ENCODE peak calls at places on chromosomes 11 and 22, in ten cellular contexts. W is transverse colon, U is A549, C is H1, L is ovary, I is HepG2, X is GM12878, Y is K562, Z is tibial nerve, Q is sigmoid colon. P is an unnamed sample.

GRCh38 chr11:21411114-21411513 is 741.7 kb downstream of the NELL1 start:
- DNase-seq in W (no peak), U (no peak), C (no peak), L (no peak), I (peak), X (no peak), Y (no peak), Z (no peak), Q (no peak), P (no peak)

GRCh38 chr22:32588063-32588462 is 113.5 kb downstream of the FBXO7 start:
- DNase-seq in W (no peak), U (no peak), C (no peak), L (no peak), I (no peak), X (no peak), Y (no peak), Z (no peak), Q (no peak), P (no peak)

GRCh38 chr11:61007383-61007970 is 36.0 kb downstream of the CD6 start:
- DNase-seq in W (peak), U (no peak), C (no peak), L (no peak), I (no peak), X (no peak), Y (peak), Z (no peak), Q (no peak), P (no peak)

GRCh38 chr11:71210861-71211260 is 41.5 kb downstream of the SHANK2 start:
- DNase-seq in W (no peak), U (no peak), C (no peak), L (no peak), I (no peak), X (no peak), Y (no peak), Z (no peak), Q (peak), P (peak)

GRCh38 chr11:47904048-47904447 is 55.9 kb upstream of the NUP160 start:
- DNase-seq in W (no peak), U (no peak), C (no peak), L (no peak), I (no peak), X (no peak), Y (no peak), Z (no peak), Q (no peak), P (no peak)

GRCh38 chr11:27934830-27935145 is 173.2 kb downstream of the KIF18A start:
- DNase-seq in W (no peak), U (peak), C (no peak), L (no peak), I (no peak), X (no peak), Y (no peak), Z (no peak), Q (no peak), P (no peak)

GRCh38 chr11:13384837-13385417 is 78.1 kb downstream of the BTBD10 start:
- DNase-seq in W (peak), U (peak), C (peak), L (peak), I (peak), X (peak), Y (peak), Z (peak), Q (no peak), P (no peak)

GRCh38 chr22:46053563-46054090 is 76.7 kb upstream of the WNT7B start:
- DNase-seq in W (peak), U (no peak), C (no peak), L (peak), I (no peak), X (no peak), Y (peak), Z (no peak), Q (peak), P (peak)

GRCh38 chr22:29956680-29957079 is 73.7 kb downstream of the MTMR3 start:
- DNase-seq in W (no peak), U (no peak), C (no peak), L (no peak), I (no peak), X (no peak), Y (no peak), Z (no peak), Q (no peak), P (no peak)

GRCh38 chr22:46064966-46065666 is 85.2 kb upstream of the PPARA start:
- DNase-seq in W (peak), U (no peak), C (no peak), L (peak), I (no peak), X (no peak), Y (no peak), Z (peak), Q (peak), P (peak)

GRCh38 chr22:35549338-35549737 is 8.7 kb downstream of the RASD2 start:
- DNase-seq in W (no peak), U (no peak), C (no peak), L (peak), I (no peak), X (no peak), Y (no peak), Z (no peak), Q (no peak), P (no peak)

GRCh38 chr11:18773681-18774080 is 17.9 kb downstream of the PTPN5 start:
- DNase-seq in W (no peak), U (no peak), C (no peak), L (no peak), I (no peak), X (no peak), Y (no peak), Z (no peak), Q (no peak), P (no peak)

GRCh38 chr11:93613432-93613831 is 48.0 kb upstream of the CEP295 start:
- DNase-seq in W (no peak), U (no peak), C (no peak), L (no peak), I (no peak), X (no peak), Y (peak), Z (no peak), Q (no peak), P (no peak)

GRCh38 chr11:87114093-87114492 is 76.4 kb downstream of the TMEM135 start:
- DNase-seq in W (no peak), U (no peak), C (no peak), L (no peak), I (no peak), X (no peak), Y (no peak), Z (no peak), Q (no peak), P (no peak)

GRCh38 chr22:22207845-22208564 is 36.6 kb upstream of the VPREB1 start:
- DNase-seq in W (peak), U (peak), C (peak), L (no peak), I (peak), X (peak), Y (peak), Z (peak), Q (no peak), P (no peak)

GRCh38 chr11:76806608-76807205 is 23.6 kb downstream of the TSKU start:
- DNase-seq in W (no peak), U (no peak), C (no peak), L (no peak), I (no peak), X (no peak), Y (no peak), Z (no peak), Q (no peak), P (no peak)

GRCh38 chr22:29044657-29045176 is 16.9 kb downstream of the C22orf31 start:
- DNase-seq in W (no peak), U (no peak), C (no peak), L (no peak), I (peak), X (no peak), Y (no peak), Z (no peak), Q (no peak), P (no peak)

GRCh38 chr11:2531277-2531986 is 86.6 kb downstream of the KCNQ1 start:
- DNase-seq in W (peak), U (peak), C (peak), L (peak), I (peak), X (no peak), Y (peak), Z (peak), Q (peak), P (peak)

GRCh38 chr11:31560842-31561476 is 51.4 kb downstream of the ELP4 start:
- DNase-seq in W (no peak), U (no peak), C (no peak), L (no peak), I (no peak), X (no peak), Y (no peak), Z (no peak), Q (no peak), P (no peak)

GRCh38 chr11:56637500-56637899 is 4.7 kb downstream of the OR5AP2 start:
- DNase-seq in W (no peak), U (no peak), C (no peak), L (no peak), I (no peak), X (no peak), Y (no peak), Z (no peak), Q (no peak), P (no peak)

GRCh38 chr11:80388133-80388532 is 947.3 kb upstream of the TENM4 start:
- DNase-seq in W (no peak), U (no peak), C (no peak), L (no peak), I (no peak), X (no peak), Y (no peak), Z (no peak), Q (no peak), P (no peak)

GRCh38 chr11:125429174-125429707 is 66.8 kb downstream of the FEZ1 start:
- DNase-seq in W (peak), U (peak), C (peak), L (peak), I (peak), X (no peak), Y (peak), Z (peak), Q (no peak), P (no peak)

GRCh38 chr22:23137468-23137867 is 4.3 kb downstream of the RSPH14 start:
- DNase-seq in W (no peak), U (no peak), C (no peak), L (no peak), I (no peak), X (no peak), Y (peak), Z (no peak), Q (no peak), P (no peak)

GRCh38 chr11:816433-816779 is 2.3 kb upstream of the PNPLA2 start:
- DNase-seq in W (no peak), U (peak), C (no peak), L (no peak), I (no peak), X (no peak), Y (no peak), Z (no peak), Q (no peak), P (no peak)

GRCh38 chr11:111840143-111840542 is 31.2 kb downstream of the ALG9 start:
- DNase-seq in W (no peak), U (no peak), C (no peak), L (no peak), I (peak), X (no peak), Y (no peak), Z (no peak), Q (no peak), P (no peak)

GRCh38 chr22:27480487-27480886 is 321.1 kb downstream of the MN1 start:
- DNase-seq in W (no peak), U (no peak), C (peak), L (no peak), I (peak), X (no peak), Y (no peak), Z (no peak), Q (no peak), P (no peak)

GRCh38 chr22:37862570-37863325 is 13.5 kb downstream of the EIF3L start:
- DNase-seq in W (no peak), U (no peak), C (no peak), L (no peak), I (peak), X (no peak), Y (no peak), Z (no peak), Q (no peak), P (no peak)

GRCh38 chr11:33307984-33308383 is 50.8 kb downstream of the HIPK3 start:
- DNase-seq in W (no peak), U (no peak), C (no peak), L (no peak), I (no peak), X (no peak), Y (no peak), Z (no peak), Q (no peak), P (no peak)

GRCh38 chr11:45982656-45983470 is 60.4 kb downstream of the LARGE2 start:
- DNase-seq in W (no peak), U (peak), C (peak), L (peak), I (no peak), X (no peak), Y (peak), Z (no peak), Q (no peak), P (no peak)

GRCh38 chr11:19766206-19766605 is 53.6 kb downstream of the NAV2 start:
- DNase-seq in W (no peak), U (no peak), C (no peak), L (no peak), I (no peak), X (no peak), Y (no peak), Z (no peak), Q (no peak), P (no peak)

GRCh38 chr22:27348634-27349033 is 452.9 kb downstream of the MN1 start:
- DNase-seq in W (no peak), U (no peak), C (no peak), L (no peak), I (no peak), X (no peak), Y (no peak), Z (no peak), Q (no peak), P (no peak)

GRCh38 chr11:20068691-20069090 is 91.6 kb downstream of the DBX1 start:
- DNase-seq in W (no peak), U (no peak), C (no peak), L (no peak), I (no peak), X (no peak), Y (no peak), Z (no peak), Q (no peak), P (no peak)

GRCh38 chr11:72741429-72741833 is 10.8 kb downstream of the ARAP1 start:
- DNase-seq in W (peak), U (no peak), C (peak), L (no peak), I (peak), X (no peak), Y (peak), Z (no peak), Q (no peak), P (no peak)
- H3K27ac ChIP-seq in W (peak), U (no peak), C (peak), L (no peak), I (peak), X (peak), Y (peak), Z (no peak), Q (peak), P (peak)

GRCh38 chr22:43956805-43957463 is 1.7 kb downstream of the SAMM50 start:
- DNase-seq in W (no peak), U (no peak), C (no peak), L (no peak), I (peak), X (no peak), Y (no peak), Z (no peak), Q (no peak), P (no peak)
- H3K4me3 ChIP-seq in W (no peak), U (no peak), C (peak), L (no peak), I (peak), X (peak), Y (peak), Z (no peak), Q (no peak), P (peak)

GRCh38 chr22:31538815-31539214 is 42.5 kb downstream of the SFI1 start:
- DNase-seq in W (no peak), U (no peak), C (no peak), L (no peak), I (no peak), X (peak), Y (no peak), Z (no peak), Q (no peak), P (no peak)
- TF ChIP-seq EP300 in W (no peak), U (no peak), C (no peak), L (no peak), I (no peak), X (peak), Y (no peak), Z (no peak), Q (no peak), P (no peak)

GRCh38 chr11:110094298-110095073 is 1.3 kb downstream of the ZC3H12C start:
- DNase-seq in W (no peak), U (no peak), C (no peak), L (no peak), I (no peak), X (no peak), Y (no peak), Z (no peak), Q (no peak), P (no peak)

GRCh38 chr11:110093407-110094297 is 460 bp downstream of the ZC3H12C start:
- DNase-seq in W (peak), U (peak), C (peak), L (peak), I (peak), X (no peak), Y (peak), Z (peak), Q (peak), P (peak)

GRCh38 chr11:110096369-110096976 is 3.3 kb downstream of the ZC3H12C start:
- DNase-seq in W (no peak), U (no peak), C (no peak), L (no peak), I (no peak), X (no peak), Y (no peak), Z (no peak), Q (no peak), P (no peak)

GRCh38 chr11:110097459-110098012 is 4.3 kb downstream of the ZC3H12C start:
- DNase-seq in W (no peak), U (peak), C (no peak), L (no peak), I (no peak), X (no peak), Y (no peak), Z (no peak), Q (no peak), P (no peak)

DNA sequence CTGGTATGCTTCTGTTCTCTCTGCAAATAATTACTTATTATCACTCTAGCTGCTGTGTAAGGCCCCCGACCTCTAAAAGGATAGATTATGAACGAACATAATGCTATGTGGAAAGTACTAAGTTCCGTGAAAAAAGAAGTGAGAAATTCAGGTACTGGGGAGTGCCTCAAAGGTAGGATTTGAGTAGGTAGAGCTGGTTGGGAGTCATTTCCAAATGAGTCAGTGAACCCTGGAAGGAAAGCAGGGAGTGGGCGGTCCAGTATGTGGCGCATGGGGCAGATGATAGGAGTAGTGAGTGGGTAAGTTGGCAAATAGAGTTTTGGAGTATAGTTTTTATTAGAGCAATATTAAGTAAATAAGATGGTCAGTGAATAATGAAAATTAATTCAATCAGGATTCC is 2.4 kb downstream of the ZC3H12C start:
- DNase-seq in W (no peak), U (no peak), C (no peak), L (no peak), I (no peak), X (no peak), Y (no peak), Z (no peak), Q (no peak), P (no peak)
- H3K27ac ChIP-seq in W (no peak), U (no peak), C (no peak), L (no peak), I (no peak), X (no peak), Y (no peak), Z (no peak), Q (no peak), P (no peak)

DNA sequence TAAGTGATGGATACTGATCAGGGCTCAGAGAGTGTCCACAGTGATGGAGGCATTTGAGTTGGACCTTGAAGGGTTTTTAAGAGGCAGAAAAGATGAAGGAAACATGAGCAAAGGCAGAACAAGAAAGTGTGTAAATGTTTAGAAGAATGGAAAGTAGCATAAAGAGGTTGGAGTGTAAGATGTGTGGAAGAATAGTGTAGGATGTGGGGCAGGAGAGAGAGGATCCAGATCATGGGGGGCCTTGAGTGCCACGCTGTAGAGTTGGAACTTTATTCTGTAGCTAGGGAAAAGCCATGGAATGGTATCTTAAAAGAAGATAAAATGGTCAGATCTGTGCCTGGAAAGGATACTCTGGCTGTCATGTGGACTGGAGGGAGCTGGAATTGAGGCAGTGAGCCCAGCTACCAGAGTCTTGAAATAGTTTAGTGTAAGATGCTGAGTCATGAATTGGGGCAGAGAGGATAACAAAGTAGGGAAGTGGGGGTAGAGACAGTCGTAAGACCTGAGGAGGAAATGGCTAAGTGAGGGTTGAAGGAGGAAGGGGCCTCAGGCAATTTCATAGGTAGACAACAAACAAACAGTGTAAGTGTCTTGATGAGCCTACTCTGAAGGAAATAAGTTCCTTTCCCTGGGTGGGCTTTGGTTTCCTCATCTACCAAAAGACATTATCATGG is 6.7 kb downstream of the KCNE3 start:
- DNase-seq in W (no peak), U (peak), C (no peak), L (peak), I (no peak), X (no peak), Y (peak), Z (no peak), Q (no peak), P (no peak)
- H3K4me3 ChIP-seq in W (no peak), U (no peak), C (no peak), L (no peak), I (no peak), X (no peak), Y (peak), Z (no peak), Q (no peak), P (no peak)

DNA sequence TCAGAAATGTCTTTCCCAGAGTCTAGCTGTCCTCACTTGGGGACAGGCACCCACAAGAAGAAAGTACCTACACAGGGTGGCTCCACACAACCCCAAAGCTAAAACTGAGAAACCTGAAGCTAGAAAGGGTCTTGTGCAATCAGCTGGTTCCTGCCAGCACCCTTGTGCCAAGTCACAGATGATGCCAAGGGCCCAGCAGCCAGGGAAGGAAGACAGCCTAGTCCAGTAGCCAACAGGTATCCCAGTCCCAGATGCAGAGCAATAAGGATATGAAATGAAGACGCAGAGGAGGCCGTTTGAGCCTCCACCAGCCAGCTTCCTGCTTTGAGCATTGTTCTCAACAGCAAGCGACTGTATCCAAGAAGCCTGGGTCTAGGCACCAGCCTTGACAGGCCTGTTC is 6.1 kb downstream of the PLEKHA7 start:
- DNase-seq in W (no peak), U (no peak), C (no peak), L (no peak), I (no peak), X (no peak), Y (no peak), Z (no peak), Q (peak), P (peak)
- TF ChIP-seq EP300 in W (no peak), U (no peak), C (no peak), L (no peak), I (no peak), X (no peak), Y (no peak), Z (no peak), Q (no peak), P (no peak)

GRCh38 chr11:69283446-69283845 is 10.5 kb upstream of the MYEOV start:
- DNase-seq in W (no peak), U (no peak), C (no peak), L (no peak), I (no peak), X (no peak), Y (no peak), Z (no peak), Q (no peak), P (no peak)
- H3K27ac ChIP-seq in W (no peak), U (no peak), C (no peak), L (no peak), I (no peak), X (no peak), Y (no peak), Z (no peak), Q (no peak), P (no peak)

P was measured in suprapubic skin.